ENCODE peak calls at places on chromosomes 13 and 19, in ten cellular contexts. N, B, K, U, Y, J, E, S, F and G are unnamed samples.

GRCh38 chr19:44789943-44790467 is 12.3 kb downstream of the CBLC start:
- DNase-seq in E (no peak), F (no peak), Y (no peak), J (no peak), N (no peak), B (no peak), K (no peak), S (no peak), U (no peak), G (no peak)

GRCh38 chr13:44899967-44900366 is 89.3 kb downstream of the NUFIP1 start:
- DNase-seq in E (peak), N (no peak), U (no peak), F (no peak), Y (no peak), J (no peak), K (no peak), B (no peak), S (no peak), G (no peak)

GRCh38 chr13:80070024-80070703 is 270.8 kb downstream of the SPRY2 start:
- DNase-seq in U (no peak), E (no peak), S (no peak), F (no peak), N (no peak), K (no peak), J (peak), B (no peak), Y (no peak), G (no peak)

GRCh38 chr19:18292460-18292809 is 11.0 kb upstream of the JUND start:
- DNase-seq in K (no peak), E (no peak), Y (peak), J (no peak), F (no peak), B (no peak), S (no peak), U (no peak), N (no peak), G (no peak)

GRCh38 chr19:1568320-1569019 is at the start of gene MEX3D:
- DNase-seq in F (peak), E (peak), N (no peak), Y (peak), K (peak), S (peak), U (peak), B (peak), J (peak), G (no peak)

GRCh38 chr19:4375620-4376228 is 24.6 kb downstream of the SH3GL1 start:
- DNase-seq in Y (peak), K (peak), N (no peak), F (peak), S (no peak), U (no peak), J (peak), B (peak), E (peak), G (no peak)

GRCh38 chr13:25732146-25732865 is 319.5 kb downstream of the SHISA2 start:
- DNase-seq in B (no peak), F (peak), J (no peak), S (no peak), Y (no peak), K (peak), N (no peak), E (no peak), U (no peak), G (no peak)

GRCh38 chr13:105278797-105279425 is 1256.6 kb downstream of the EFNB2 start:
- DNase-seq in F (no peak), E (peak), J (peak), K (no peak), B (no peak), N (no peak), U (no peak), S (no peak), Y (no peak), G (no peak)

GRCh38 chr19:48713041-48713863 is 6.3 kb downstream of the MAMSTR start:
- DNase-seq in K (peak), U (no peak), B (no peak), E (no peak), F (peak), S (peak), N (no peak), J (peak), Y (no peak), G (no peak)

GRCh38 chr19:49565261-49565660 is 15.1 kb downstream of the NOSIP start:
- DNase-seq in N (no peak), B (no peak), S (peak), J (no peak), F (no peak), K (no peak), Y (peak), E (no peak), U (no peak), G (no peak)

GRCh38 chr13:42039457-42039945 is 8.9 kb upstream of the DGKH start:
- DNase-seq in F (no peak), E (peak), U (no peak), B (peak), N (no peak), K (no peak), Y (no peak), J (no peak), S (no peak), G (no peak)

GRCh38 chr19:2494447-2495129 is 18.7 kb downstream of the GADD45B start:
- DNase-seq in J (peak), B (peak), K (peak), F (peak), Y (peak), E (peak), S (peak), U (peak), N (no peak), G (peak)

GRCh38 chr13:55029280-55029679 is 2000.7 kb downstream of the OLFM4 start:
- DNase-seq in J (no peak), N (no peak), U (no peak), Y (no peak), F (no peak), K (no peak), B (no peak), E (no peak), S (no peak), G (no peak)

GRCh38 chr13:107461751-107462150 is 753.6 kb downstream of the LIG4 start:
- DNase-seq in N (no peak), E (no peak), Y (no peak), J (no peak), F (peak), U (no peak), S (no peak), B (no peak), K (peak), G (no peak)

GRCh38 chr13:87622921-87623320 is 48.2 kb upstream of the SLITRK5 start:
- DNase-seq in E (no peak), F (peak), U (no peak), S (no peak), K (no peak), J (no peak), Y (no peak), N (no peak), B (no peak), G (no peak)

GRCh38 chr13:79874396-79875360 is 393.7 kb downstream of the NDFIP2 start:
- DNase-seq in E (no peak), N (no peak), J (no peak), B (no peak), S (no peak), F (peak), Y (no peak), U (no peak), K (peak), G (no peak)

GRCh38 chr13:25372275-25373081 is 704 bp downstream of the ATP8A2 start:
- DNase-seq in S (no peak), N (no peak), J (peak), U (no peak), F (no peak), B (no peak), E (no peak), Y (no peak), K (no peak), G (no peak)

GRCh38 chr13:99528547-99528946 is 27.3 kb downstream of the TM9SF2 start:
- DNase-seq in K (no peak), U (no peak), E (peak), F (no peak), Y (no peak), B (no peak), S (no peak), J (peak), N (no peak), G (no peak)
- TF ChIP-seq CTCF in K (no peak), U (no peak), E (peak), F (peak), Y (no peak), B (no peak), S (no peak), J (peak), N (peak), G (peak)

DNA sequence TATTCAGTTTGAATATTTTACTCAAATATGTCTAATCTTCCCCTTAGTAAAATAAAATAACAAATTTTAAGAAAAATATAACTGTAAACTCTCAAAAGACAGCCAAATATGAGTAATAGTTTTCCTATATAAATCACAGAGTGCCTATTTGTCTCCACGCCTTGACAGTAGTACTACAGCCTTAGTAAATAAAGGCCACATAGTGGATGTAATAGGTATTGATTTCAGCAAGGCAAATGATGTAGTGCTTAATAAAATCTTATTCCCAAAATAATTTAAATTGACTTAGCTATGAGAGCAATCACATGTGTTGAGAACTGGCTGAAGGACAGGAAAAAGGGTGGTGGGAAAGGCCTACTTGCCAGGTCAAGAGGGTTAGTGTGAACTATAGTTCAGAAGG is 747.2 kb downstream of the OLFM4 start:
- DNase-seq in F (no peak), U (no peak), K (no peak), S (no peak), J (no peak), B (no peak), Y (no peak), E (peak), N (no peak), G (no peak)
- TF ChIP-seq CTCF in F (no peak), U (no peak), K (no peak), S (no peak), J (no peak), B (no peak), Y (no peak), E (no peak), N (no peak), G (no peak)

GRCh38 chr13:83709751-83710515 is 172.3 kb downstream of the SLITRK1 start:
- DNase-seq in E (peak), U (no peak), F (no peak), B (no peak), S (no peak), J (no peak), K (no peak), N (no peak), Y (no peak), G (no peak)
- TF ChIP-seq CTCF in E (no peak), U (no peak), F (no peak), B (no peak), S (no peak), J (no peak), K (no peak), N (no peak), Y (no peak), G (no peak)

GRCh38 chr19:13152356-13152853 is 2.2 kb downstream of the IER2 start:
- DNase-seq in F (no peak), K (no peak), N (no peak), J (peak), E (no peak), S (no peak), B (no peak), U (no peak), Y (no peak), G (no peak)

GRCh38 chr19:13152854-13153626 is 2.8 kb downstream of the IER2 start:
- DNase-seq in U (peak), N (peak), B (peak), S (peak), J (peak), E (peak), Y (peak), K (peak), F (peak), G (peak)

GRCh38 chr19:13154911-13155471 is 4.8 kb downstream of the IER2 start:
- DNase-seq in J (peak), U (peak), K (peak), Y (peak), B (peak), S (peak), E (peak), F (peak), N (no peak), G (peak)

GRCh38 chr19:13154241-13154778 is 4.1 kb downstream of the IER2 start:
- DNase-seq in K (peak), U (peak), N (peak), F (peak), Y (peak), S (peak), E (peak), J (peak), B (no peak), G (peak)

DNA sequence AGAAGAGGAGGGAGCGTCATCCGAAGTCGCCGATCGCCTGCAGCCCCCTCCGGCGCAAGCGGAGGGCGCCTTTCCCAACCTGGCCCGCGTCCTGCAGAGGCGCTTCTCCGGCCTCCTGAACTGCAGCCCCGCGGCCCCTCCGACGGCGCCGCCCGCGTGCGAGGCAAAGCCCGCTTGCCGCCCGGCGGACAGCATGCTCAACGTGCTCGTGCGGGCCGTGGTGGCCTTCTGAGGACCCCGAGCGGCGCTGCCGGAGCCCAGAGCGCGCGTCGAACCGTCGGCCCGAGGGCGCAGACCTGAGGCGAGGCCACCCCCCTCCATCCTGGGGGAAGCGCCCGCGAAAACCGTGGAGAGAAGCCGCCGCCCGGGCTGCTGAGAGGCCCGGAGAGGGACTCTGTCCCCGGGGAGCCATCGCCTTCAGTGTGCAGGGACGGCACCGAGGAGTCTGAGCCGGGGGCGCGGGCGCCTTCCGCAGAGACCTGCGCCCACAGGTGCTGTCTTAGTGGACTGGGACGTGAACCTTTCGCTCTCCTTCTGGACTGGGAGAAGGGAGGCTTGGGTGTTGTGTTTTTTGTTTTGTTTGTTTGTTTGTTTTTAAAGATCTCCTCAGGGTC is 3.5 kb downstream of the IER2 start:
- DNase-seq in U (no peak), E (peak), B (no peak), K (no peak), J (no peak), F (peak), S (peak), Y (peak), N (no peak), G (no peak)
- TF ChIP-seq CTCF in U (no peak), E (no peak), B (no peak), K (no peak), J (peak), F (no peak), S (no peak), Y (no peak), N (peak), G (peak)

GRCh38 chr19:38838208-38838985 is 6.8 kb upstream of the ECH1 start:
- DNase-seq in B (peak), S (no peak), U (no peak), K (no peak), Y (peak), E (peak), N (no peak), F (no peak), J (no peak), G (peak)
- TF ChIP-seq CTCF in B (no peak), S (no peak), U (peak), K (no peak), Y (no peak), E (peak), N (no peak), F (no peak), J (no peak), G (peak)

DNA sequence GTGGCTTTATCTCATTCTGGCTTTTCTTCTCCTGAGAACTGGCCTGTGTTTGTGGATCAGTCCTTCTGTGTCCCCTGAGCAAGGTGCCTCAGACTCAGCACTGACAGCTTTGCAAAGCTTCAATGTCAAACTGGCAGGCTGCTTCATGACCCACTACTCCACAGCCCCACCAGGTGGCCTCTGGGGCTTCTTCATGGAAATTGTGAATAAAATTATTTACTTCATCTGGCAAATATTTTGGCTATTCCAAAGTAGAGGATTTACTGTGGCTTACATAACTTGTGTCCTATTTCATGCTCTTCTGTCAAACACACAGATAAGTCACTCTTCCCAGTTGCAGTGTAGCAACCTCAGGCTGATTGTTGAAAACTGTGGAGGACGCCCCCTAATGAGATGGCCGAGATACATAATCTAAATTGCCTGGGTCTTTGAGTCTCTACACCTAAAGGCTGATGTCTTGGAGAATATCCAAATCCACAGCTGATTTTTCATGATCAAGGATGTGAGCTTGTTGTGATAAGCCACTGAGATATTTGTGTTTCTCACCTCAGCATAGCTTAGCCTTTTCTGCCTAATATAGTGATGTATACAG is 721.9 kb upstream of the SLC10A2 start:
- DNase-seq in F (no peak), Y (no peak), K (no peak), E (peak), J (no peak), U (no peak), N (no peak), B (no peak), S (no peak), G (no peak)
- TF ChIP-seq CTCF in F (peak), Y (no peak), K (no peak), E (peak), J (peak), U (no peak), N (no peak), B (no peak), S (no peak), G (peak)

GRCh38 chr13:73171926-73172325 is 113.1 kb downstream of the KLF5 start:
- DNase-seq in J (no peak), Y (no peak), S (no peak), K (peak), B (no peak), N (no peak), U (no peak), E (peak), F (peak), G (no peak)
- TF ChIP-seq CTCF in J (peak), Y (no peak), S (no peak), K (peak), B (no peak), N (peak), U (no peak), E (no peak), F (no peak), G (no peak)

GRCh38 chr19:30580673-30581072 is 208.5 kb downstream of the ZNF536 start:
- DNase-seq in F (no peak), S (no peak), E (no peak), Y (no peak), N (no peak), U (no peak), B (no peak), K (no peak), J (no peak), G (no peak)
- TF ChIP-seq CTCF in F (no peak), S (no peak), E (no peak), Y (no peak), N (no peak), U (no peak), B (no peak), K (no peak), J (no peak), G (no peak)

GRCh38 chr19:57389730-57390598 is at the start of gene ZNF548:
- DNase-seq in B (peak), Y (peak), K (peak), F (peak), U (peak), E (peak), S (peak), J (peak), N (peak), G (peak)
- TF ChIP-seq CTCF in B (no peak), Y (peak), K (peak), F (peak), U (peak), E (peak), S (no peak), J (peak), N (peak), G (peak)